ENCODE peak calls at places on chromosomes 11 and 22, in nine cellular contexts. One of them, this sample, is unnamed.

GRCh38 chr22:22880645-22881044 is 7.0 kb upstream of the IGLL5 start:
- DNase-seq in prostate gland: no peak
- DNase-seq in body of pancreas: no peak
- DNase-seq in GM12891: no peak
- DNase-seq in tibial nerve: no peak
- DNase-seq in breast epithelium: no peak
- DNase-seq in ovary: no peak
- DNase-seq in IMR-90: no peak
- DNase-seq in stomach: no peak
- DNase-seq in this sample: no peak

GRCh38 chr11:68043029-68043348 is 4.2 kb downstream of the TCIRG1 start:
- DNase-seq in prostate gland: no peak
- DNase-seq in body of pancreas: no peak
- DNase-seq in GM12891: no peak
- DNase-seq in tibial nerve: no peak
- DNase-seq in breast epithelium: no peak
- DNase-seq in ovary: no peak
- DNase-seq in IMR-90: no peak
- DNase-seq in stomach: no peak
- DNase-seq in this sample: peak; percentile 76

GRCh38 chr22:45966892-45967365 is 10.0 kb downstream of the WNT7B start:
- DNase-seq in prostate gland: no peak
- DNase-seq in body of pancreas: no peak
- DNase-seq in GM12891: no peak
- DNase-seq in tibial nerve: no peak
- DNase-seq in breast epithelium: no peak
- DNase-seq in ovary: no peak
- DNase-seq in IMR-90: no peak
- DNase-seq in stomach: no peak
- DNase-seq in this sample: no peak

GRCh38 chr11:110356769-110357671 is 60.6 kb upstream of the RDX start:
- DNase-seq in prostate gland: no peak
- DNase-seq in body of pancreas: peak; percentile 52
- DNase-seq in GM12891: no peak
- DNase-seq in tibial nerve: no peak
- DNase-seq in breast epithelium: no peak
- DNase-seq in ovary: no peak
- DNase-seq in IMR-90: peak; percentile 29
- DNase-seq in stomach: no peak
- DNase-seq in this sample: no peak

GRCh38 chr22:20316217-20316843 is 3.5 kb downstream of the DGCR6L start:
- DNase-seq in prostate gland: peak; percentile 3
- DNase-seq in body of pancreas: no peak
- DNase-seq in GM12891: no peak
- DNase-seq in tibial nerve: no peak
- DNase-seq in breast epithelium: no peak
- DNase-seq in ovary: peak; percentile 14
- DNase-seq in IMR-90: no peak
- DNase-seq in stomach: peak; percentile 9
- DNase-seq in this sample: no peak

GRCh38 chr11:115364892-115365291 is 139.3 kb downstream of the CADM1 start:
- DNase-seq in prostate gland: no peak
- DNase-seq in body of pancreas: no peak
- DNase-seq in GM12891: no peak
- DNase-seq in tibial nerve: no peak
- DNase-seq in breast epithelium: no peak
- DNase-seq in ovary: no peak
- DNase-seq in IMR-90: peak; percentile 25
- DNase-seq in stomach: no peak
- DNase-seq in this sample: no peak

GRCh38 chr11:94832604-94833238 is 64.6 kb downstream of the AMOTL1 start:
- DNase-seq in prostate gland: peak; percentile 48
- DNase-seq in body of pancreas: peak; percentile 41
- DNase-seq in GM12891: no peak
- DNase-seq in tibial nerve: no peak
- DNase-seq in breast epithelium: no peak
- DNase-seq in ovary: no peak
- DNase-seq in IMR-90: no peak
- DNase-seq in stomach: no peak
- DNase-seq in this sample: no peak

GRCh38 chr11:12266943-12267342 is 110.4 kb upstream of the PARVA start:
- DNase-seq in prostate gland: no peak
- DNase-seq in body of pancreas: no peak
- DNase-seq in GM12891: no peak
- DNase-seq in tibial nerve: no peak
- DNase-seq in breast epithelium: no peak
- DNase-seq in ovary: no peak
- DNase-seq in IMR-90: no peak
- DNase-seq in stomach: no peak
- DNase-seq in this sample: no peak

GRCh38 chr11:130156108-130157022 is 3.2 kb upstream of the ST14 start:
- DNase-seq in prostate gland: no peak
- DNase-seq in body of pancreas: no peak
- DNase-seq in GM12891: no peak
- DNase-seq in tibial nerve: no peak
- DNase-seq in breast epithelium: no peak
- DNase-seq in ovary: no peak
- DNase-seq in IMR-90: no peak
- DNase-seq in stomach: no peak
- DNase-seq in this sample: peak; percentile 85

GRCh38 chr11:14148653-14149273 is 186.2 kb downstream of the SPON1 start:
- DNase-seq in prostate gland: no peak
- DNase-seq in body of pancreas: no peak
- DNase-seq in GM12891: no peak
- DNase-seq in tibial nerve: no peak
- DNase-seq in breast epithelium: no peak
- DNase-seq in ovary: no peak
- DNase-seq in IMR-90: peak; percentile 44
- DNase-seq in stomach: no peak
- DNase-seq in this sample: no peak

GRCh38 chr11:133896028-133896427 is 50.7 kb upstream of the SPATA19 start:
- DNase-seq in prostate gland: no peak
- DNase-seq in body of pancreas: no peak
- DNase-seq in GM12891: no peak
- DNase-seq in tibial nerve: no peak
- DNase-seq in breast epithelium: no peak
- DNase-seq in ovary: no peak
- DNase-seq in IMR-90: no peak
- DNase-seq in stomach: no peak
- DNase-seq in this sample: no peak

GRCh38 chr22:45911601-45912271 is 65.2 kb downstream of the WNT7B start:
- DNase-seq in prostate gland: peak; percentile 80
- DNase-seq in body of pancreas: peak; percentile 59
- DNase-seq in GM12891: no peak
- DNase-seq in tibial nerve: no peak
- DNase-seq in breast epithelium: peak; percentile 80
- DNase-seq in ovary: peak; percentile 39
- DNase-seq in IMR-90: no peak
- DNase-seq in stomach: peak; percentile 36
- DNase-seq in this sample: no peak

GRCh38 chr11:113314389-113315301 is at the start of gene TTC12:
- DNase-seq in prostate gland: peak; percentile 89
- DNase-seq in body of pancreas: peak; percentile 96
- DNase-seq in GM12891: peak; percentile 81
- DNase-seq in tibial nerve: peak; percentile 89
- DNase-seq in breast epithelium: peak; percentile 94
- DNase-seq in ovary: peak; percentile 94
- DNase-seq in IMR-90: peak; percentile 78
- DNase-seq in stomach: peak; percentile 96
- DNase-seq in this sample: peak; percentile 52
- TF ChIP-seq POLR2A in prostate gland: peak; percentile 58
- TF ChIP-seq POLR2A in body of pancreas: peak; percentile 65
- TF ChIP-seq POLR2A in GM12891: peak; percentile 73
- TF ChIP-seq POLR2A in tibial nerve: no peak
- TF ChIP-seq POLR2A in breast epithelium: peak; percentile 20
- TF ChIP-seq POLR2A in ovary: peak; percentile 60
- TF ChIP-seq POLR2A in IMR-90: peak; percentile 48
- TF ChIP-seq POLR2A in stomach: no peak
- TF ChIP-seq POLR2A in this sample: peak; percentile 26

GRCh38 chr22:28978863-28979799 is 82.5 kb downstream of the C22orf31 start:
- DNase-seq in prostate gland: no peak
- DNase-seq in body of pancreas: no peak
- DNase-seq in GM12891: no peak
- DNase-seq in tibial nerve: no peak
- DNase-seq in breast epithelium: no peak
- DNase-seq in ovary: no peak
- DNase-seq in IMR-90: no peak
- DNase-seq in stomach: no peak
- DNase-seq in this sample: no peak
- TF ChIP-seq POLR2A in prostate gland: no peak
- TF ChIP-seq POLR2A in body of pancreas: no peak
- TF ChIP-seq POLR2A in GM12891: no peak
- TF ChIP-seq POLR2A in tibial nerve: no peak
- TF ChIP-seq POLR2A in breast epithelium: no peak
- TF ChIP-seq POLR2A in ovary: no peak
- TF ChIP-seq POLR2A in IMR-90: no peak
- TF ChIP-seq POLR2A in stomach: no peak
- TF ChIP-seq POLR2A in this sample: no peak

DNA sequence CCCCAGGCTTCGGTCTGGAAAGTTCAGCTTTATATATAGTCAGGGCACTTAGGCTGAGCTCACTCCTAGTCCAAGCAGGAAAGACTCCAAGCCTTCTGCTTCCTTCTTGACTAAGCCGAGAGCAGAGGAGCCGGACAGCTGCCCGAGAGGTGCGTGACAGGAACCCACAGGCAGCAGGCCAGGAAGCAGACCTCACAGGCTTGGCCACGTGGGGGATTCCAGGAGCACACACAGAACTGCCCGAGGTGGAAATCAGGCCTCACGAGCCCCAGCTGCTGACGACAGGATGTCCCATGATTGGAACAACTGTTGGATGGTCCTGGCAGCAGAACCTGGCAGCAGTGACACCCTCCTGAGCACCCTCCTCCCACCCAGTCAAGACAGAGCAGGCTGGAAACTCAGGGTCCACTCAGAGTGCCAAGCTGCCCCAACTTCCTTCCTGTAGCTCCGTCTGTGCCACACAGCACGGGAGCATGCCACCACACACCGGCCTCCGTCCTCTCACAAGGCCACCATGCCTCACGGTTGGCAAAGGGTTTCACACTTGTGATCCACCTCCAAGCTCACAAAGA is 5.4 kb downstream of the PLA2G6 start:
- DNase-seq in prostate gland: peak; percentile 73
- DNase-seq in body of pancreas: peak; percentile 71
- DNase-seq in GM12891: no peak
- DNase-seq in tibial nerve: peak; percentile 43
- DNase-seq in breast epithelium: peak; percentile 88
- DNase-seq in ovary: peak; percentile 66
- DNase-seq in IMR-90: peak; percentile 98
- DNase-seq in stomach: peak; percentile 79
- DNase-seq in this sample: no peak
- TF ChIP-seq POLR2A in prostate gland: no peak
- TF ChIP-seq POLR2A in body of pancreas: no peak
- TF ChIP-seq POLR2A in GM12891: no peak
- TF ChIP-seq POLR2A in tibial nerve: no peak
- TF ChIP-seq POLR2A in breast epithelium: no peak
- TF ChIP-seq POLR2A in ovary: no peak
- TF ChIP-seq POLR2A in IMR-90: no peak
- TF ChIP-seq POLR2A in stomach: no peak
- TF ChIP-seq POLR2A in this sample: no peak

DNA sequence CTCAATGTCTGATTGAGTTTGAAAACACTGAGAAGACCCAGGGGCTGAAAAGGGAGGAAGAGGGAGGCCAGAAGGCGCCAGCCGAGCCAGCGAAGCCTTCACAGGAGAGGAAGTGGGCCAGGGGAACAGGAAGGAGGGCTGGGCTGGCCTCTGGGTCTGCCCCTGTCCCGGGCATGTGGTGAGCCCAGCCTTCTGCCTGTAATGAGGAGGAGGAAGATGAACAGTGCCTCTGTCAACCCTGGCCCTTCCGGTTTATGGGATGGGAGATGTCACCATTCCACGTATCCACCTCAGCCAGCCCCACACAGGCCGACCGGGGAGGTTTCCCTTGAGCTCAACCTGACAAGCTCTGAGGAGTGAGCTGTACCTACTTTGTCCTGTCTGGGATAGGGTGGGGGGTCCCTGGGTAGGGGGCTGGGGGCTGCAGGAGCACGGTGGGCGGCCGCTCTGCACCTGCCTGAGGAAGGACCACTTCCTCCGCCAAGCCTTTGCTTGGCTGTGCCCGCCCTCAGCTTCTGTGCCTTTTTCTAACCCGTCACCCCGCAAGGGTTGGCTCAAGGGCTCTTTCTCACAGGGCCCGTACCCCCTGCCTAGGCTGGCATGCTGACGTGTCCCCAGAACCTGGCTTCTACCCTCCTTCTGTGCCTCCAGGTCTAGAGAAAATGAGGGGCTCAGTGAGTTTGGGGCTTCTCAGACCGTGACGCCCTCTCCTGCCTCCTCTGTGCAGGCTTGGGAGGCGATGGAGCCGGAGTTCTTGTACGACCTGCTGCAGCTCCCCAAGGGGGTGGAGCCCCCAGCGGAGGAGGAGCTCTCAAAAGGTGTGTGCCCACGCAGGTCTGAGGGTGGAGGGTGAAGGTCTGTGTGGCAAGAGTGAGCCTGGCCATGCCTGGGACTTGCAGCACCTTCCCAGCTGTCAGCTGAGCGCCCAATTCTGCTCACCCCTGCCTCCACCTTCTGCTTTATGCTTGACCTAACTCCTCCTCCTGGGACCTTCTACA is 2.2 kb downstream of the PARVG start:
- DNase-seq in prostate gland: no peak
- DNase-seq in body of pancreas: peak; percentile 69
- DNase-seq in GM12891: peak; percentile 49
- DNase-seq in tibial nerve: no peak
- DNase-seq in breast epithelium: no peak
- DNase-seq in ovary: no peak
- DNase-seq in IMR-90: no peak
- DNase-seq in stomach: peak; percentile 57
- DNase-seq in this sample: no peak
- TF ChIP-seq POLR2A in prostate gland: no peak
- TF ChIP-seq POLR2A in body of pancreas: peak; percentile 56
- TF ChIP-seq POLR2A in GM12891: no peak
- TF ChIP-seq POLR2A in tibial nerve: no peak
- TF ChIP-seq POLR2A in breast epithelium: no peak
- TF ChIP-seq POLR2A in ovary: no peak
- TF ChIP-seq POLR2A in IMR-90: no peak
- TF ChIP-seq POLR2A in stomach: no peak
- TF ChIP-seq POLR2A in this sample: no peak

GRCh38 chr22:42994917-42995562 is 19.9 kb downstream of the PACSIN2 start:
- DNase-seq in prostate gland: peak; percentile 95
- DNase-seq in body of pancreas: peak; percentile 94
- DNase-seq in GM12891: no peak
- DNase-seq in tibial nerve: no peak
- DNase-seq in breast epithelium: no peak
- DNase-seq in ovary: peak; percentile 61
- DNase-seq in IMR-90: peak; percentile 94
- DNase-seq in stomach: peak; percentile 79
- DNase-seq in this sample: no peak
- TF ChIP-seq POLR2A in prostate gland: peak; percentile 80
- TF ChIP-seq POLR2A in body of pancreas: peak; percentile 91
- TF ChIP-seq POLR2A in GM12891: no peak
- TF ChIP-seq POLR2A in tibial nerve: no peak
- TF ChIP-seq POLR2A in breast epithelium: peak; percentile 13
- TF ChIP-seq POLR2A in ovary: no peak
- TF ChIP-seq POLR2A in IMR-90: peak; percentile 57
- TF ChIP-seq POLR2A in stomach: no peak
- TF ChIP-seq POLR2A in this sample: no peak

GRCh38 chr11:34653851-34654490 is 33.1 kb downstream of the EHF start:
- DNase-seq in prostate gland: peak; percentile 87
- DNase-seq in body of pancreas: peak; percentile 89
- DNase-seq in GM12891: no peak
- DNase-seq in tibial nerve: no peak
- DNase-seq in breast epithelium: no peak
- DNase-seq in ovary: no peak
- DNase-seq in IMR-90: peak; percentile 99
- DNase-seq in stomach: peak; percentile 76
- DNase-seq in this sample: peak; percentile 52
- TF ChIP-seq POLR2A in prostate gland: no peak
- TF ChIP-seq POLR2A in body of pancreas: no peak
- TF ChIP-seq POLR2A in GM12891: no peak
- TF ChIP-seq POLR2A in tibial nerve: no peak
- TF ChIP-seq POLR2A in breast epithelium: no peak
- TF ChIP-seq POLR2A in ovary: no peak
- TF ChIP-seq POLR2A in IMR-90: no peak
- TF ChIP-seq POLR2A in stomach: no peak
- TF ChIP-seq POLR2A in this sample: no peak

This sample was measured in H54.